ENCODE peak calls at places on chromosomes 4 and X, in four cellular contexts. R is K562, P is IMR-90, G is GM12878. X is an unnamed sample.

GRCh38 chr4:70657326-70657725 is 9.0 kb downstream of the JCHAIN start:
- DNase-seq in R (no peak), P (no peak), G (no peak), X (no peak)

GRCh38 chrX:16822723-16823122 is 36.5 kb downstream of the TXLNG start:
- DNase-seq in R (no peak), P (peak), G (no peak), X (peak)

GRCh38 chr4:40530961-40531635 is 98.6 kb downstream of the RBM47 start:
- DNase-seq in R (peak), P (no peak), G (no peak), X (no peak)

GRCh38 chr4:47647544-47647943 is 162.5 kb downstream of the ATP10D start:
- DNase-seq in R (no peak), P (peak), G (no peak), X (no peak)

GRCh38 chr4:104966349-104967033 is 180.2 kb upstream of the TET2 start:
- DNase-seq in R (no peak), P (no peak), G (peak), X (no peak)

GRCh38 chr4:157804169-157804543 is 368.7 kb downstream of the GASK1B start:
- DNase-seq in R (no peak), P (no peak), G (no peak), X (no peak)

GRCh38 chrX:47129879-47130358 is 14.6 kb downstream of the NDUFB11 start:
- DNase-seq in R (no peak), P (no peak), G (no peak), X (peak)

GRCh38 chr4:93384897-93385296 is 443.7 kb upstream of the ATOH1 start:
- DNase-seq in R (no peak), P (peak), G (no peak), X (peak)

GRCh38 chr4:179698321-179698720 is 2256.1 kb upstream of the AGA start:
- DNase-seq in R (no peak), P (no peak), G (no peak), X (no peak)

GRCh38 chr4:80197132-80197573 is at the start of gene PRDM8:
- DNase-seq in R (no peak), P (peak), G (no peak), X (no peak)

GRCh38 chr4:86916392-86916791 is 18.4 kb upstream of the AFF1 start:
- DNase-seq in R (no peak), P (no peak), G (no peak), X (no peak)

GRCh38 chr4:125283702-125284279 is 31.0 kb upstream of the FAT4 start:
- DNase-seq in R (peak), P (peak), G (no peak), X (peak)

GRCh38 chr4:5940470-5941203 is 47.8 kb upstream of the CRMP1 start:
- DNase-seq in R (no peak), P (peak), G (no peak), X (no peak)

GRCh38 chrX:48864210-48864609 is 28.8 kb upstream of the PCSK1N start:
- DNase-seq in R (peak), P (peak), G (no peak), X (peak)

GRCh38 chrX:13014111-13015094 is 30.0 kb downstream of the FAM9C start:
- DNase-seq in R (peak), P (no peak), G (no peak), X (no peak)

GRCh38 chr4:153555730-153556440 is 89.7 kb downstream of the TMEM131L start:
- DNase-seq in R (no peak), P (peak), G (no peak), X (peak)

GRCh38 chr4:185597532-185598188 is 62.4 kb upstream of the PDLIM3 start:
- DNase-seq in R (peak), P (peak), G (peak), X (peak)

GRCh38 chr4:52838729-52839722 is 23.1 kb upstream of the RASL11B start:
- DNase-seq in R (no peak), P (no peak), G (no peak), X (no peak)

GRCh38 chrX:112051546-112051945 is 31.0 kb downstream of the TRPC5 start:
- DNase-seq in R (no peak), P (no peak), G (no peak), X (no peak)

GRCh38 chr4:145939241-145939640 is 618 bp upstream of the ZNF827 start:
- DNase-seq in R (no peak), P (peak), G (no peak), X (peak)

GRCh38 chr4:84870398-84871163 is 95.9 kb downstream of the WDFY3 start:
- DNase-seq in R (no peak), P (peak), G (no peak), X (peak)

GRCh38 chr4:138910914-138911336 is 104.7 kb upstream of the NOCT start:
- DNase-seq in R (peak), P (peak), G (no peak), X (peak)

DNA sequence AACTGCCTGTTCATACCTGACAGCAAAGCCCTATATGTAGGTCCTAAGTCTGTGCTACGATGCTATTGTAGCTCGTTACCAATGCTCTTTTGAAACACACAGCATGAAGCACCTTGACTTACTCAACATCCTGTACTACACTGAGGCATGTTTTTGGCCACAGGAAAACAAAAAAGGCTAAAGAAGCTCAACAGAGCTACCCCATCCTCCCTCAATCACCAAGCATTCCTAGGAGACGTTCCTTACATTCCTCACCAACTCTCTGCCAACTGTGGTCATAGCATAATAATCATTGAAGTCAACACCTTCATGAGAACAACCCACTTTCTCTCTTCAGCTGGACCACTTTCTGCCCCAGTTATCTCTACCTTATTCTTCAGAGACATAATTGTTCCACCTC is 73.7 kb upstream of the SLC25A43 start:
- DNase-seq in R (no peak), P (no peak), G (no peak), X (no peak)
- TF ChIP-seq FOS in R (no peak), P (no peak), G (no peak), X (no peak)

GRCh38 chr4:38867478-38868054 is at the start of gene FAM114A1:
- DNase-seq in R (peak), P (peak), G (no peak), X (peak)
- TF ChIP-seq FOS in R (no peak), P (no peak), G (no peak), X (no peak)

GRCh38 chr4:75637176-75637575 is 6.8 kb upstream of the CDKL2 start:
- DNase-seq in R (no peak), P (peak), G (no peak), X (no peak)
- TF ChIP-seq FOS in R (no peak), P (no peak), G (no peak), X (no peak)

GRCh38 chr4:28015996-28016395 is 1155.4 kb downstream of the STIM2 start:
- DNase-seq in R (no peak), P (no peak), G (no peak), X (no peak)
- TF ChIP-seq FOS in R (no peak), P (no peak), G (no peak), X (no peak)

X was measured in endothelial cell of umbilical vein.